ENCODE peak calls at places on chromosomes 16 and 17, in six cellular contexts. S, T, G, J, A and V are unnamed samples.

GRCh38 chr17:40540448-40540847 is 24.8 kb downstream of the CCR7 start:
- DNase-seq in S (no peak), T (no peak), G (peak; percentile 78), J (no peak), A (no peak), V (no peak)

GRCh38 chr16:48511071-48511540 is 98.9 kb downstream of the N4BP1 start:
- DNase-seq in S (no peak), T (no peak), G (peak; percentile 94), J (peak; percentile 67), A (peak; percentile 68), V (no peak)

GRCh38 chr16:68356249-68356918 is 45.6 kb downstream of the PRMT7 start:
- DNase-seq in S (no peak), T (no peak), G (no peak), J (no peak), A (no peak), V (no peak)

GRCh38 chr17:83088451-83089321 is 9.3 kb downstream of the METRNL start:
- DNase-seq in S (no peak), T (no peak), G (no peak), J (no peak), A (no peak), V (no peak)

GRCh38 chr17:4480929-4481898 is 17.5 kb upstream of the SPNS2 start:
- DNase-seq in S (no peak), T (no peak), G (no peak), J (no peak), A (no peak), V (no peak)

GRCh38 chr17:77692571-77693161 is 265.8 kb upstream of the TNRC6C start:
- DNase-seq in S (peak; percentile 24), T (no peak), G (peak; percentile 31), J (no peak), A (peak; percentile 9), V (no peak)

GRCh38 chr17:78745407-78746088 is 36.5 kb downstream of the CYTH1 start:
- DNase-seq in S (no peak), T (peak; percentile 33), G (peak; percentile 80), J (peak; percentile 62), A (peak; percentile 49), V (peak; percentile 69)

GRCh38 chr16:27550582-27550920 is 607 bp downstream of the KATNIP start:
- DNase-seq in S (no peak), T (no peak), G (peak; percentile 67), J (no peak), A (no peak), V (peak; percentile 57)

GRCh38 chr17:29060475-29060874 is 17.5 kb downstream of the PIPOX start:
- DNase-seq in S (no peak), T (no peak), G (no peak), J (no peak), A (no peak), V (no peak)

GRCh38 chr16:14405611-14406537 is 224.2 kb downstream of the PARN start:
- DNase-seq in S (peak; percentile 96), T (peak; percentile 20), G (peak; percentile 64), J (no peak), A (no peak), V (peak; percentile 68)

GRCh38 chr17:48625502-48626201 is 506 bp downstream of the HOXB9 start:
- DNase-seq in S (peak; percentile 75), T (no peak), G (peak; percentile 76), J (no peak), A (no peak), V (no peak)

GRCh38 chr17:83173997-83174858 is 94.8 kb downstream of the METRNL start:
- DNase-seq in S (peak; percentile 29), T (no peak), G (no peak), J (no peak), A (peak; percentile 21), V (peak; percentile 93)

GRCh38 chr17:11240041-11240801 is 792 bp upstream of the SHISA6 start:
- DNase-seq in S (peak; percentile 78), T (peak; percentile 50), G (no peak), J (no peak), A (no peak), V (no peak)
- H3K27me3 ChIP-seq in S (peaks cover 24% of the 10 kb centered on the region), T (peaks cover 4% of the 10 kb centered on the region), G (peaks cover 36% of the 10 kb centered on the region), J (no peaks in the 10 kb centered on the region), A (no peaks in the 10 kb centered on the region), V (no peaks in the 10 kb centered on the region)

GRCh38 chr16:17469011-17469741 is 1.6 kb downstream of the XYLT1 start:
- DNase-seq in S (no peak), T (no peak), G (peak; percentile 60), J (peak; percentile 53), A (peak; percentile 80), V (peak; percentile 73)

GRCh38 chr16:17471745-17472075 is 950 bp upstream of the XYLT1 start:
- DNase-seq in S (no peak), T (no peak), G (peak; percentile 15), J (peak; percentile 73), A (peak; percentile 67), V (no peak)

GRCh38 chr16:17470871-17471744 is at the start of gene XYLT1:
- DNase-seq in S (peak; percentile 71), T (no peak), G (peak; percentile 54), J (peak; percentile 95), A (peak; percentile 94), V (peak; percentile 72)

GRCh38 chr16:17469742-17470001 is 1.1 kb downstream of the XYLT1 start:
- DNase-seq in S (no peak), T (no peak), G (no peak), J (no peak), A (no peak), V (peak; percentile 68)

DNA sequence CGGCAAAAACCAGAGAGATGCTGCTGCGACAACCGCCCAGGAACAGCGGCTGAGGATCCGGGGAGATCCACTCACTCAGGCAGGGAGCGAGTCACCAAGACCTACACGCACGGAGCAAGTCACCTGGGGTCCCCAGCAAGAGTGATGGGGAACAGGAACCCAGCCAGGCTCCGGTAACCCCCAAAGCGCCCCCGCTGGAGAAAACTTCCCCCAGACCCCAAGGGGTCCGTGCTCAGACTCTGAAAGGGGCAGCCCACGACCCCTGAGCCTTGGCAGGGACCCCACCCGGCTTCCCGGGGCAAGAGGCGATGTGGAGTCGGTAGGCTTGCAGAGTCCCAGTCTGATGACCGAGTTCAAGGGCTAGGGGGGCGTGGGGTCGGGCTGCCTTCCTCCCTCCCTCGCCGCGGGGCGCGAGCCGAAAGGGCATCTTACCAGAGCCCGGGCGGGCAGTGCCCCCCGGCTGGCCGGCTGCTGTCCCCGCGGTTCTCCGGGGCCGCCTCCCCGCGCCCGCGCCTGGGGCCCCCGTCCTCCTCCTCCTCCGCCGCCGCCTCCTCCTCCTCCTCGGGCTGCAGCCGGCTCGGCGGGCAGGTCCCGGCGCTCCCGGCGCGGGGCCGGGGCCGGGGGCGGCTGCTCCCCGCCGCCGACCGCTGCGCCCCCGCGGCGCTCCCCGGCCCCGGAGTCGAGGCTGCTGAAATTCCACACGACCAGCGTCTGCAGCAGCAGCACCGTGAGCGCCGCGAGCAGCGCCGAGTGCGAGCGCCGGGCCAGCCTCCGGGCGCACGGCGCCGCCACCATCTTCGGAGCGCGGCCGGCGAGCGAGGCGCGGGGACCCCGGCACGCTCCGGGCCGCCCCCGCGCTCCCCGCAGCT is 524 bp downstream of the XYLT1 start:
- DNase-seq in S (no peak), T (no peak), G (peak; percentile 30), J (no peak), A (no peak), V (peak; percentile 53)
- H2AFZ ChIP-seq in S (no peak overlapping the region), T (peak overlapping the region; percentile 91), G (peak overlapping the region; percentile 35), J (no peak overlapping the region), A (peak overlapping the region; percentile 72), V (no peak overlapping the region)

DNA sequence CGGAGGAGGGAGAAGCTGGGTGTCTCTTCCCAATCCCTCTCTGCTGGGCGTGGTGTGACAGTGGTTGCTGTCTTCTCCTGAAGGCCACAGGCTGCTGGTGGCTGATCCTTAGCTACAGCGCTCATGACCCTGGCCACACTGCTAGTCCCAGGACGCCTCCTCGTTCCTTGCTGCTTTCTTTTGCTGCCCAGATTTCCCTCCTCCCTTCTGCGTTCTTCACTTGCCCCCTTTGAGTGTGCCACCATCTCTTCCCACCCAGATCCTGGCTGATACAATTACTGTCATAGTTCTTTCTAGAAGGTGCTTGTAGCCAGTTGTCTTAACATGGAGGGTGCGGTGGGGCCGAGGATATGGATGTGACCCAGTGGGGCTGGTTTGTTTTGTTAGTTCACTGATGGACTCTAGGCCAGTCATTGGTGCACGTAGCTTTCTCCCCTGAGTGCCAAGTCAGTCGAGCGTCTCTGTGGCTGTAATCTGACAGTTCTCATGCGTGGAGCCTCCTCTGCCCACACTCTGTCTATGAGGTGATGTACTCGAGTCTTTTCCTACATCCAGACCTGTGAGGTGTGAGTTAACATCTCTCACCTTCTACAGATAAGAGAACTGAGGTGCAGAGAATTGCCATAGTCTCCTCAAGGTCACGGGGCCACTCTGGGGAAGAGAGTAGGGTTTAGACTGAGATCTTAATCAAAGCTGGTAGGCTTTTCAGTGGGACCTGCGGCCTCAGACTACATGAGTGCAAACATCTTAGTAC is 90.3 kb downstream of the MRC2 start:
- DNase-seq in S (peak; percentile 18), T (no peak), G (no peak), J (no peak), A (no peak), V (no peak)
- H3K9ac ChIP-seq in S (no peak overlapping the region), T (no peak overlapping the region), G (no peak overlapping the region), J (no peak overlapping the region), A (no peak overlapping the region), V (no peak overlapping the region)

GRCh38 chr16:84007520-84007919 is 35.1 kb downstream of the SLC38A8 start:
- DNase-seq in S (no peak), T (no peak), G (no peak), J (no peak), A (no peak), V (no peak)
- H3K27me3 ChIP-seq in S (no peaks in the 10 kb centered on the region), T (no peaks in the 10 kb centered on the region), G (no peaks in the 10 kb centered on the region), J (peaks cover 18% of the 10 kb centered on the region), A (peaks cover 63% of the 10 kb centered on the region), V (no peaks in the 10 kb centered on the region)